ENCODE peak calls at places on chromosomes 6 and 20, in seven cellular contexts. One of them, this sample, is unnamed.

GRCh38 chr20:33531047-33531877 is 41.4 kb downstream of the CBFA2T2 start:
- DNase-seq in neuronal stem cell: no peak
- DNase-seq in RPMI7951: peak; percentile 51
- DNase-seq in germinal center: no peak
- DNase-seq in T-helper 1 cell: no peak
- DNase-seq in H54: no peak
- DNase-seq in fibroblast of lung: peak; percentile 53
- DNase-seq in this sample: peak; percentile 81

GRCh38 chr6:106087548-106088325 is 1.6 kb downstream of the PRDM1 start:
- DNase-seq in neuronal stem cell: no peak
- DNase-seq in RPMI7951: peak; percentile 84
- DNase-seq in germinal center: no peak
- DNase-seq in T-helper 1 cell: no peak
- DNase-seq in H54: no peak
- DNase-seq in fibroblast of lung: peak; percentile 85
- DNase-seq in this sample: peak; percentile 73

GRCh38 chr6:65299236-65299635 is 407.8 kb downstream of the EYS start:
- DNase-seq in neuronal stem cell: no peak
- DNase-seq in RPMI7951: no peak
- DNase-seq in germinal center: no peak
- DNase-seq in T-helper 1 cell: no peak
- DNase-seq in H54: no peak
- DNase-seq in fibroblast of lung: no peak
- DNase-seq in this sample: no peak

GRCh38 chr6:1636971-1637871 is 27.5 kb downstream of the FOXC1 start:
- DNase-seq in neuronal stem cell: no peak
- DNase-seq in RPMI7951: peak; percentile 32
- DNase-seq in germinal center: peak; percentile 46
- DNase-seq in T-helper 1 cell: no peak
- DNase-seq in H54: no peak
- DNase-seq in fibroblast of lung: peak; percentile 56
- DNase-seq in this sample: no peak

GRCh38 chr20:34538671-34539123 is 19.8 kb upstream of the MAP1LC3A start:
- DNase-seq in neuronal stem cell: no peak
- DNase-seq in RPMI7951: peak; percentile 44
- DNase-seq in germinal center: peak; percentile 66
- DNase-seq in T-helper 1 cell: peak; percentile 46
- DNase-seq in H54: no peak
- DNase-seq in fibroblast of lung: no peak
- DNase-seq in this sample: no peak

GRCh38 chr6:76275746-76276145 is 203.3 kb upstream of the IMPG1 start:
- DNase-seq in neuronal stem cell: no peak
- DNase-seq in RPMI7951: no peak
- DNase-seq in germinal center: no peak
- DNase-seq in T-helper 1 cell: no peak
- DNase-seq in H54: no peak
- DNase-seq in fibroblast of lung: no peak
- DNase-seq in this sample: no peak

GRCh38 chr20:32751309-32752020 is 8.2 kb upstream of the COMMD7 start:
- DNase-seq in neuronal stem cell: no peak
- DNase-seq in RPMI7951: no peak
- DNase-seq in germinal center: no peak
- DNase-seq in T-helper 1 cell: no peak
- DNase-seq in H54: no peak
- DNase-seq in fibroblast of lung: no peak
- DNase-seq in this sample: no peak

GRCh38 chr6:72674842-72675241 is 53.0 kb downstream of the KCNQ5 start:
- DNase-seq in neuronal stem cell: no peak
- DNase-seq in RPMI7951: no peak
- DNase-seq in germinal center: no peak
- DNase-seq in T-helper 1 cell: no peak
- DNase-seq in H54: no peak
- DNase-seq in fibroblast of lung: no peak
- DNase-seq in this sample: no peak

GRCh38 chr6:96089173-96089572 is 73.4 kb downstream of the FUT9 start:
- DNase-seq in neuronal stem cell: peak; percentile 8
- DNase-seq in RPMI7951: no peak
- DNase-seq in germinal center: no peak
- DNase-seq in T-helper 1 cell: no peak
- DNase-seq in H54: no peak
- DNase-seq in fibroblast of lung: peak; percentile 8
- DNase-seq in this sample: no peak

GRCh38 chr20:10658051-10658823 is 15.6 kb downstream of the JAG1 start:
- DNase-seq in neuronal stem cell: no peak
- DNase-seq in RPMI7951: no peak
- DNase-seq in germinal center: no peak
- DNase-seq in T-helper 1 cell: no peak
- DNase-seq in H54: no peak
- DNase-seq in fibroblast of lung: no peak
- DNase-seq in this sample: no peak

GRCh38 chr6:44050872-44051421 is 76.3 kb downstream of the MRPL14 start:
- DNase-seq in neuronal stem cell: no peak
- DNase-seq in RPMI7951: peak; percentile 97
- DNase-seq in germinal center: no peak
- DNase-seq in T-helper 1 cell: no peak
- DNase-seq in H54: no peak
- DNase-seq in fibroblast of lung: no peak
- DNase-seq in this sample: no peak

GRCh38 chr20:6767536-6768227 is at the start of gene BMP2:
- DNase-seq in neuronal stem cell: peak; percentile 68
- DNase-seq in RPMI7951: peak; percentile 67
- DNase-seq in germinal center: peak; percentile 27
- DNase-seq in T-helper 1 cell: no peak
- DNase-seq in H54: no peak
- DNase-seq in fibroblast of lung: peak; percentile 75
- DNase-seq in this sample: peak; percentile 72

GRCh38 chr6:8674088-8674487 is 238.7 kb upstream of the SLC35B3 start:
- DNase-seq in neuronal stem cell: no peak
- DNase-seq in RPMI7951: no peak
- DNase-seq in germinal center: peak; percentile 19
- DNase-seq in T-helper 1 cell: no peak
- DNase-seq in H54: no peak
- DNase-seq in fibroblast of lung: no peak
- DNase-seq in this sample: no peak

GRCh38 chr6:14641401-14641800 is 523.8 kb downstream of the CD83 start:
- DNase-seq in neuronal stem cell: no peak
- DNase-seq in RPMI7951: no peak
- DNase-seq in germinal center: no peak
- DNase-seq in T-helper 1 cell: no peak
- DNase-seq in H54: no peak
- DNase-seq in fibroblast of lung: no peak
- DNase-seq in this sample: no peak

GRCh38 chr6:107811591-107812218 is 12.4 kb downstream of the SCML4 start:
- DNase-seq in neuronal stem cell: no peak
- DNase-seq in RPMI7951: peak; percentile 57
- DNase-seq in germinal center: no peak
- DNase-seq in T-helper 1 cell: no peak
- DNase-seq in H54: no peak
- DNase-seq in fibroblast of lung: peak; percentile 22
- DNase-seq in this sample: peak; percentile 37

GRCh38 chr20:54372313-54372712 is 103.1 kb upstream of the DOK5 start:
- DNase-seq in neuronal stem cell: no peak
- DNase-seq in RPMI7951: no peak
- DNase-seq in germinal center: no peak
- DNase-seq in T-helper 1 cell: no peak
- DNase-seq in H54: no peak
- DNase-seq in fibroblast of lung: no peak
- DNase-seq in this sample: no peak

GRCh38 chr6:42152024-42152423 is 9.6 kb upstream of the C6orf132 start:
- DNase-seq in neuronal stem cell: no peak
- DNase-seq in RPMI7951: peak; percentile 17
- DNase-seq in germinal center: no peak
- DNase-seq in T-helper 1 cell: no peak
- DNase-seq in H54: no peak
- DNase-seq in fibroblast of lung: no peak
- DNase-seq in this sample: no peak

GRCh38 chr6:74534485-74535211 is 671.2 kb downstream of the COL12A1 start:
- DNase-seq in neuronal stem cell: no peak
- DNase-seq in RPMI7951: peak; percentile 4
- DNase-seq in germinal center: no peak
- DNase-seq in T-helper 1 cell: no peak
- DNase-seq in H54: no peak
- DNase-seq in fibroblast of lung: peak; percentile 54
- DNase-seq in this sample: no peak

GRCh38 chr20:2692036-2692885 is at the start of gene EBF4:
- DNase-seq in neuronal stem cell: no peak
- DNase-seq in RPMI7951: no peak
- DNase-seq in germinal center: peak; percentile 67
- DNase-seq in T-helper 1 cell: peak; percentile 13
- DNase-seq in H54: no peak
- DNase-seq in fibroblast of lung: peak; percentile 13
- DNase-seq in this sample: no peak

GRCh38 chr6:155014137-155014536 is 19.0 kb downstream of the TIAM2 start:
- DNase-seq in neuronal stem cell: no peak
- DNase-seq in RPMI7951: no peak
- DNase-seq in germinal center: no peak
- DNase-seq in T-helper 1 cell: no peak
- DNase-seq in H54: no peak
- DNase-seq in fibroblast of lung: no peak
- DNase-seq in this sample: no peak

GRCh38 chr6:113763883-113764282 is 93.3 kb upstream of the MARCKS start:
- DNase-seq in neuronal stem cell: no peak
- DNase-seq in RPMI7951: peak; percentile 60
- DNase-seq in germinal center: no peak
- DNase-seq in T-helper 1 cell: no peak
- DNase-seq in H54: peak; percentile 12
- DNase-seq in fibroblast of lung: peak; percentile 79
- DNase-seq in this sample: no peak

GRCh38 chr6:47573109-47573508 is 95.5 kb downstream of the CD2AP start:
- DNase-seq in neuronal stem cell: no peak
- DNase-seq in RPMI7951: no peak
- DNase-seq in germinal center: no peak
- DNase-seq in T-helper 1 cell: no peak
- DNase-seq in H54: no peak
- DNase-seq in fibroblast of lung: no peak
- DNase-seq in this sample: no peak

GRCh38 chr20:46720776-46721425 is 11.5 kb downstream of the SLC2A10 start:
- DNase-seq in neuronal stem cell: no peak
- DNase-seq in RPMI7951: peak; percentile 45
- DNase-seq in germinal center: no peak
- DNase-seq in T-helper 1 cell: no peak
- DNase-seq in H54: no peak
- DNase-seq in fibroblast of lung: no peak
- DNase-seq in this sample: no peak

GRCh38 chr6:1346556-1347186 is 34.8 kb downstream of the FOXQ1 start:
- DNase-seq in neuronal stem cell: no peak
- DNase-seq in RPMI7951: peak; percentile 51
- DNase-seq in germinal center: no peak
- DNase-seq in T-helper 1 cell: no peak
- DNase-seq in H54: no peak
- DNase-seq in fibroblast of lung: no peak
- DNase-seq in this sample: no peak

GRCh38 chr20:2846698-2847097 is 6.2 kb downstream of the VPS16 start:
- DNase-seq in neuronal stem cell: no peak
- DNase-seq in RPMI7951: no peak
- DNase-seq in germinal center: no peak
- DNase-seq in T-helper 1 cell: no peak
- DNase-seq in H54: no peak
- DNase-seq in fibroblast of lung: no peak
- DNase-seq in this sample: peak; percentile 7

This sample was measured in SJSA1.